ENCODE peak calls at places on chromosome 21, in eight cellular contexts. One of them, this sample, is unnamed.

GRCh38 chr21:41631564-41632461 is 123.9 kb upstream of the TMPRSS2 start:
- DNase-seq in CD8-positive, alpha-beta memory T cell: no peak
- DNase-seq in nephron progenitor cell: no peak
- DNase-seq in iPS DF 6.9: no peak
- DNase-seq in epithelial cell of proximal tubule: no peak
- DNase-seq in A549: peak
- DNase-seq in NCI-H446 treated with DMSO at 0.1 percent for 48 hours: no peak
- DNase-seq in activated gamma-delta T cell treated with Interleukin-2 at 50 U/mL for 16 hours: no peak
- DNase-seq in this sample: no peak

GRCh38 chr21:25383545-25383944 is 223.7 kb downstream of the MRPL39 start:
- DNase-seq in A549: no peak
- DNase-seq in CD8-positive, alpha-beta memory T cell: no peak
- DNase-seq in NCI-H446 treated with DMSO at 0.1 percent for 48 hours: no peak
- DNase-seq in activated gamma-delta T cell treated with Interleukin-2 at 50 U/mL for 16 hours: no peak
- DNase-seq in epithelial cell of proximal tubule: no peak
- DNase-seq in iPS DF 6.9: no peak
- DNase-seq in nephron progenitor cell: no peak
- DNase-seq in this sample: no peak

GRCh38 chr21:43812139-43812821 is 22.9 kb downstream of the RRP1 start:
- DNase-seq in activated gamma-delta T cell treated with Interleukin-2 at 50 U/mL for 16 hours: no peak
- DNase-seq in nephron progenitor cell: no peak
- DNase-seq in epithelial cell of proximal tubule: no peak
- DNase-seq in A549: no peak
- DNase-seq in iPS DF 6.9: no peak
- DNase-seq in CD8-positive, alpha-beta memory T cell: no peak
- DNase-seq in NCI-H446 treated with DMSO at 0.1 percent for 48 hours: no peak
- DNase-seq in this sample: no peak

GRCh38 chr21:38916214-38916964 is 110.7 kb downstream of the ETS2 start:
- DNase-seq in CD8-positive, alpha-beta memory T cell: no peak
- DNase-seq in nephron progenitor cell: no peak
- DNase-seq in A549: no peak
- DNase-seq in NCI-H446 treated with DMSO at 0.1 percent for 48 hours: no peak
- DNase-seq in activated gamma-delta T cell treated with Interleukin-2 at 50 U/mL for 16 hours: no peak
- DNase-seq in iPS DF 6.9: no peak
- DNase-seq in epithelial cell of proximal tubule: no peak
- DNase-seq in this sample: no peak

GRCh38 chr21:45449658-45450502 is 44.9 kb downstream of the COL18A1 start:
- DNase-seq in activated gamma-delta T cell treated with Interleukin-2 at 50 U/mL for 16 hours: no peak
- DNase-seq in epithelial cell of proximal tubule: no peak
- DNase-seq in A549: no peak
- DNase-seq in nephron progenitor cell: no peak
- DNase-seq in NCI-H446 treated with DMSO at 0.1 percent for 48 hours: no peak
- DNase-seq in CD8-positive, alpha-beta memory T cell: no peak
- DNase-seq in iPS DF 6.9: no peak
- DNase-seq in this sample: no peak

GRCh38 chr21:31184462-31184861 is 146.2 kb upstream of the KRTAP19-8 start:
- DNase-seq in iPS DF 6.9: no peak
- DNase-seq in nephron progenitor cell: no peak
- DNase-seq in epithelial cell of proximal tubule: no peak
- DNase-seq in A549: no peak
- DNase-seq in CD8-positive, alpha-beta memory T cell: peak
- DNase-seq in activated gamma-delta T cell treated with Interleukin-2 at 50 U/mL for 16 hours: peak
- DNase-seq in NCI-H446 treated with DMSO at 0.1 percent for 48 hours: no peak
- DNase-seq in this sample: no peak

GRCh38 chr21:35571910-35572309 is 488.4 kb downstream of the SETD4 start:
- DNase-seq in activated gamma-delta T cell treated with Interleukin-2 at 50 U/mL for 16 hours: no peak
- DNase-seq in NCI-H446 treated with DMSO at 0.1 percent for 48 hours: no peak
- DNase-seq in nephron progenitor cell: no peak
- DNase-seq in epithelial cell of proximal tubule: no peak
- DNase-seq in iPS DF 6.9: no peak
- DNase-seq in CD8-positive, alpha-beta memory T cell: no peak
- DNase-seq in A549: no peak
- DNase-seq in this sample: no peak

GRCh38 chr21:21688877-21689276 is 690.7 kb downstream of the NCAM2 start:
- DNase-seq in iPS DF 6.9: peak
- DNase-seq in activated gamma-delta T cell treated with Interleukin-2 at 50 U/mL for 16 hours: no peak
- DNase-seq in epithelial cell of proximal tubule: no peak
- DNase-seq in nephron progenitor cell: peak
- DNase-seq in CD8-positive, alpha-beta memory T cell: no peak
- DNase-seq in NCI-H446 treated with DMSO at 0.1 percent for 48 hours: no peak
- DNase-seq in A549: no peak
- DNase-seq in this sample: no peak

GRCh38 chr21:21559285-21560045 is 561.3 kb downstream of the NCAM2 start:
- DNase-seq in A549: no peak
- DNase-seq in NCI-H446 treated with DMSO at 0.1 percent for 48 hours: no peak
- DNase-seq in epithelial cell of proximal tubule: no peak
- DNase-seq in activated gamma-delta T cell treated with Interleukin-2 at 50 U/mL for 16 hours: no peak
- DNase-seq in iPS DF 6.9: no peak
- DNase-seq in nephron progenitor cell: no peak
- DNase-seq in CD8-positive, alpha-beta memory T cell: no peak
- DNase-seq in this sample: no peak

GRCh38 chr21:15309721-15310120 is 244.9 kb upstream of the NRIP1 start:
- DNase-seq in activated gamma-delta T cell treated with Interleukin-2 at 50 U/mL for 16 hours: no peak
- DNase-seq in nephron progenitor cell: no peak
- DNase-seq in NCI-H446 treated with DMSO at 0.1 percent for 48 hours: no peak
- DNase-seq in iPS DF 6.9: no peak
- DNase-seq in epithelial cell of proximal tubule: no peak
- DNase-seq in CD8-positive, alpha-beta memory T cell: no peak
- DNase-seq in A549: no peak
- DNase-seq in this sample: no peak

GRCh38 chr21:29613877-29614276 is 315.2 kb downstream of the BACH1 start:
- DNase-seq in activated gamma-delta T cell treated with Interleukin-2 at 50 U/mL for 16 hours: no peak
- DNase-seq in epithelial cell of proximal tubule: no peak
- DNase-seq in iPS DF 6.9: no peak
- DNase-seq in CD8-positive, alpha-beta memory T cell: no peak
- DNase-seq in NCI-H446 treated with DMSO at 0.1 percent for 48 hours: no peak
- DNase-seq in nephron progenitor cell: no peak
- DNase-seq in A549: no peak
- DNase-seq in this sample: no peak

GRCh38 chr21:32475162-32475812 is 62.8 kb downstream of the EVA1C start:
- DNase-seq in epithelial cell of proximal tubule: no peak
- DNase-seq in CD8-positive, alpha-beta memory T cell: no peak
- DNase-seq in activated gamma-delta T cell treated with Interleukin-2 at 50 U/mL for 16 hours: no peak
- DNase-seq in NCI-H446 treated with DMSO at 0.1 percent for 48 hours: no peak
- DNase-seq in iPS DF 6.9: no peak
- DNase-seq in A549: peak
- DNase-seq in nephron progenitor cell: no peak
- DNase-seq in this sample: no peak

GRCh38 chr21:45590726-45591618 is 48.7 kb upstream of the SLC19A1 start:
- DNase-seq in A549: no peak
- DNase-seq in iPS DF 6.9: no peak
- DNase-seq in NCI-H446 treated with DMSO at 0.1 percent for 48 hours: no peak
- DNase-seq in CD8-positive, alpha-beta memory T cell: peak
- DNase-seq in activated gamma-delta T cell treated with Interleukin-2 at 50 U/mL for 16 hours: peak
- DNase-seq in epithelial cell of proximal tubule: no peak
- DNase-seq in nephron progenitor cell: peak
- DNase-seq in this sample: no peak

GRCh38 chr21:29849735-29850176 is 90.0 kb downstream of the GRIK1 start:
- DNase-seq in NCI-H446 treated with DMSO at 0.1 percent for 48 hours: peak
- DNase-seq in nephron progenitor cell: peak
- DNase-seq in epithelial cell of proximal tubule: peak
- DNase-seq in CD8-positive, alpha-beta memory T cell: peak
- DNase-seq in activated gamma-delta T cell treated with Interleukin-2 at 50 U/mL for 16 hours: peak
- DNase-seq in iPS DF 6.9: peak
- DNase-seq in A549: peak
- DNase-seq in this sample: no peak

GRCh38 chr21:36030581-36031189 is 29.6 kb downstream of the SETD4 start:
- DNase-seq in CD8-positive, alpha-beta memory T cell: no peak
- DNase-seq in nephron progenitor cell: no peak
- DNase-seq in iPS DF 6.9: no peak
- DNase-seq in activated gamma-delta T cell treated with Interleukin-2 at 50 U/mL for 16 hours: no peak
- DNase-seq in epithelial cell of proximal tubule: no peak
- DNase-seq in A549: no peak
- DNase-seq in NCI-H446 treated with DMSO at 0.1 percent for 48 hours: no peak
- DNase-seq in this sample: no peak

GRCh38 chr21:17139696-17140095 is 373.1 kb upstream of the CXADR start:
- DNase-seq in CD8-positive, alpha-beta memory T cell: no peak
- DNase-seq in NCI-H446 treated with DMSO at 0.1 percent for 48 hours: no peak
- DNase-seq in activated gamma-delta T cell treated with Interleukin-2 at 50 U/mL for 16 hours: no peak
- DNase-seq in iPS DF 6.9: no peak
- DNase-seq in nephron progenitor cell: no peak
- DNase-seq in epithelial cell of proximal tubule: no peak
- DNase-seq in A549: no peak
- DNase-seq in this sample: no peak

GRCh38 chr21:33230518-33231324 is 983 bp downstream of the IFNAR2 start:
- DNase-seq in nephron progenitor cell: peak
- DNase-seq in CD8-positive, alpha-beta memory T cell: peak
- DNase-seq in A549: peak
- DNase-seq in iPS DF 6.9: no peak
- DNase-seq in epithelial cell of proximal tubule: peak
- DNase-seq in activated gamma-delta T cell treated with Interleukin-2 at 50 U/mL for 16 hours: peak
- DNase-seq in NCI-H446 treated with DMSO at 0.1 percent for 48 hours: no peak
- DNase-seq in this sample: no peak

GRCh38 chr21:42039911-42040351 is 29.8 kb upstream of the ZBTB21 start:
- DNase-seq in CD8-positive, alpha-beta memory T cell: no peak
- DNase-seq in iPS DF 6.9: no peak
- DNase-seq in nephron progenitor cell: no peak
- DNase-seq in A549: no peak
- DNase-seq in activated gamma-delta T cell treated with Interleukin-2 at 50 U/mL for 16 hours: no peak
- DNase-seq in NCI-H446 treated with DMSO at 0.1 percent for 48 hours: no peak
- DNase-seq in epithelial cell of proximal tubule: no peak
- DNase-seq in this sample: no peak

GRCh38 chr21:32624726-32625125 is 12.5 kb upstream of the CFAP298 start:
- DNase-seq in activated gamma-delta T cell treated with Interleukin-2 at 50 U/mL for 16 hours: no peak
- DNase-seq in epithelial cell of proximal tubule: no peak
- DNase-seq in A549: no peak
- DNase-seq in nephron progenitor cell: no peak
- DNase-seq in CD8-positive, alpha-beta memory T cell: no peak
- DNase-seq in NCI-H446 treated with DMSO at 0.1 percent for 48 hours: no peak
- DNase-seq in iPS DF 6.9: no peak
- DNase-seq in this sample: no peak

GRCh38 chr21:43313939-43314405 is 113.0 kb downstream of the SIK1 start:
- DNase-seq in CD8-positive, alpha-beta memory T cell: no peak
- DNase-seq in epithelial cell of proximal tubule: no peak
- DNase-seq in activated gamma-delta T cell treated with Interleukin-2 at 50 U/mL for 16 hours: no peak
- DNase-seq in NCI-H446 treated with DMSO at 0.1 percent for 48 hours: no peak
- DNase-seq in A549: no peak
- DNase-seq in nephron progenitor cell: no peak
- DNase-seq in iPS DF 6.9: no peak
- DNase-seq in this sample: no peak

GRCh38 chr21:15022608-15023261 is 42.1 kb downstream of the NRIP1 start:
- DNase-seq in CD8-positive, alpha-beta memory T cell: no peak
- DNase-seq in iPS DF 6.9: no peak
- DNase-seq in NCI-H446 treated with DMSO at 0.1 percent for 48 hours: no peak
- DNase-seq in epithelial cell of proximal tubule: no peak
- DNase-seq in A549: no peak
- DNase-seq in nephron progenitor cell: no peak
- DNase-seq in activated gamma-delta T cell treated with Interleukin-2 at 50 U/mL for 16 hours: no peak
- DNase-seq in this sample: no peak

This sample was measured in cerebellar nuclear complex.